ENCODE peak calls at places on chromosomes 3 and 15, in eight cellular contexts. Z is upper lobe of left lung, L is NT2/D1, P is trophoblast cell, K is uterus, U is hepatocyte, C is tibial artery, Y is A673. F is an unnamed sample. For H3K36me3 and H3K4me1, the result is how much of the 10 kb centered on the place peaks cover.

GRCh38 chr3:72185549-72186484 is 400.9 kb upstream of the PROK2 start:
- DNase-seq in C (no peak), L (no peak), Z (no peak), Y (no peak), U (peak), K (no peak), P (peak), F (no peak)

GRCh38 chr3:184472723-184473419 is 88.7 kb upstream of the EPHB3 start:
- DNase-seq in Z (peak), U (no peak), L (no peak), Y (no peak), C (peak), K (peak), P (no peak), F (no peak)

GRCh38 chr15:34147371-34148140 is 45.7 kb downstream of the PGBD4 start:
- DNase-seq in P (no peak), Z (no peak), K (no peak), Y (no peak), L (no peak), C (no peak), U (no peak), F (no peak)

GRCh38 chr3:124178531-124178930 is 186.6 kb upstream of the ROPN1 start:
- DNase-seq in P (no peak), U (no peak), C (no peak), L (no peak), Z (no peak), K (no peak), Y (no peak), F (no peak)

GRCh38 chr3:183254816-183255730 is 2.0 kb downstream of the B3GNT5 start:
- DNase-seq in K (no peak), Y (no peak), C (no peak), L (no peak), Z (no peak), P (peak), U (peak), F (peak)

GRCh38 chr3:24128195-24129005 is 183.3 kb downstream of the NR1D2 start:
- DNase-seq in Z (peak), Y (peak), U (no peak), L (no peak), K (peak), C (no peak), P (no peak), F (no peak)

GRCh38 chr3:72306800-72307341 is 521.9 kb upstream of the PROK2 start:
- DNase-seq in K (peak), C (no peak), Z (no peak), L (no peak), P (no peak), Y (peak), U (peak), F (peak)

GRCh38 chr15:95922431-95922830 is 408.1 kb upstream of the NR2F2 start:
- DNase-seq in P (no peak), L (no peak), U (no peak), K (no peak), Y (no peak), C (no peak), Z (no peak), F (no peak)

GRCh38 chr3:131655076-131655685 is 152.4 kb upstream of the MRPL3 start:
- DNase-seq in C (no peak), U (no peak), P (no peak), K (no peak), L (no peak), Z (no peak), Y (no peak), F (no peak)

GRCh38 chr3:49023775-49024174 is 1.9 kb downstream of the NDUFAF3 start:
- DNase-seq in P (no peak), C (no peak), Z (no peak), K (no peak), U (no peak), Y (no peak), L (no peak), F (no peak)

GRCh38 chr3:5013021-5013906 is 34.0 kb downstream of the BHLHE40 start:
- DNase-seq in C (no peak), K (no peak), Y (no peak), U (peak), P (no peak), L (no peak), Z (peak), F (no peak)

GRCh38 chr3:100269410-100270217 is 8.8 kb downstream of the TBC1D23 start:
- DNase-seq in L (no peak), Y (peak), U (no peak), P (peak), K (no peak), C (no peak), Z (no peak), F (peak)

GRCh38 chr15:60392986-60393811 is 4.6 kb downstream of the ANXA2 start:
- DNase-seq in C (peak), L (no peak), Z (peak), Y (peak), K (peak), P (peak), U (peak), F (no peak)

GRCh38 chr15:63043391-63044076 is 987 bp downstream of the TPM1 start:
- DNase-seq in C (no peak), Z (peak), K (peak), P (no peak), Y (no peak), U (peak), L (no peak), F (peak)

GRCh38 chr15:74201656-74202420 is 749 bp downstream of the STRA6 start:
- DNase-seq in Z (no peak), L (no peak), Y (no peak), C (no peak), U (no peak), K (no peak), P (peak), F (no peak)

GRCh38 chr15:62059818-62060115 is 480 bp downstream of the VPS13C start:
- DNase-seq in P (peak), Z (peak), U (peak), L (no peak), Y (peak), C (peak), K (peak), F (peak)

GRCh38 chr3:48532974-48533337 is 23.6 kb downstream of the PFKFB4 start:
- DNase-seq in U (no peak), P (no peak), Y (no peak), C (no peak), Z (no peak), L (no peak), K (no peak), F (no peak)

GRCh38 chr3:181623924-181624694 is 87.6 kb upstream of the SOX2 start:
- DNase-seq in L (no peak), Y (no peak), P (no peak), C (no peak), Z (no peak), K (no peak), U (peak), F (peak)

GRCh38 chr15:31102374-31103342 is 1.1 kb upstream of the TRPM1 start:
- DNase-seq in P (no peak), K (no peak), C (no peak), U (no peak), Z (no peak), L (no peak), Y (no peak), F (no peak)

GRCh38 chr3:45185052-45185451 is 38.9 kb upstream of the CDCP1 start:
- DNase-seq in K (no peak), Z (no peak), L (no peak), U (no peak), Y (no peak), C (no peak), P (no peak), F (no peak)

GRCh38 chr3:133934996-133935842 is 39.5 kb upstream of the RAB6B start:
- DNase-seq in K (no peak), U (no peak), Z (no peak), L (no peak), Y (no peak), P (no peak), C (no peak), F (no peak)

GRCh38 chr15:43067717-43068461 is 37.9 kb downstream of the UBR1 start:
- DNase-seq in P (peak), Y (no peak), C (no peak), L (peak), Z (no peak), K (no peak), U (peak), F (no peak)

GRCh38 chr3:152365126-152365525 is 96.4 kb downstream of the MBNL1 start:
- DNase-seq in Y (no peak), P (no peak), U (no peak), K (no peak), Z (no peak), L (no peak), C (no peak), F (no peak)

GRCh38 chr3:123286308-123287023 is 84.7 kb downstream of the SEC22A start:
- DNase-seq in Z (no peak), Y (peak), K (no peak), U (peak), L (peak), P (peak), C (no peak), F (peak)

GRCh38 chr3:52077376-52077775 is 21.0 kb upstream of the DUSP7 start:
- DNase-seq in Z (no peak), P (no peak), K (no peak), L (no peak), Y (no peak), U (peak), C (no peak), F (no peak)

GRCh38 chr3:10374311-10374710 is 53.4 kb upstream of the SEC13 start:
- DNase-seq in P (no peak), K (no peak), Y (no peak), L (no peak), Z (no peak), C (no peak), U (no peak), F (no peak)

GRCh38 chr15:101058735-101059134 is 139.6 kb downstream of the LRRK1 start:
- DNase-seq in Z (no peak), C (no peak), K (no peak), L (no peak), P (peak), Y (no peak), U (peak), F (no peak)

GRCh38 chr3:111691293-111691909 is 96.3 kb upstream of the ZBED2 start:
- DNase-seq in C (no peak), L (no peak), P (peak), K (no peak), U (peak), Y (peak), Z (no peak), F (no peak)

GRCh38 chr3:177446160-177446559 is 248.9 kb upstream of the TBL1XR1 start:
- DNase-seq in C (no peak), Z (no peak), K (no peak), L (no peak), P (no peak), U (no peak), Y (no peak), F (no peak)

GRCh38 chr3:16305121-16305541 is 40.1 kb downstream of the OXNAD1 start:
- DNase-seq in K (no peak), L (no peak), C (no peak), P (no peak), Y (no peak), U (no peak), Z (no peak), F (no peak)

GRCh38 chr15:89656116-89656815 is 999 bp upstream of the KIF7 start:
- DNase-seq in C (peak), U (no peak), P (no peak), Y (no peak), Z (no peak), L (no peak), K (no peak), F (no peak)

GRCh38 chr3:103167850-103168249 is 733.0 kb downstream of the ZPLD1 start:
- DNase-seq in U (no peak), Y (no peak), Z (no peak), C (no peak), L (no peak), P (no peak), K (no peak), F (no peak)

GRCh38 chr3:72892081-72892763 is 4.4 kb downstream of the GXYLT2 start:
- DNase-seq in K (peak), U (peak), Y (peak), C (no peak), L (no peak), P (no peak), Z (no peak), F (no peak)

GRCh38 chr3:13021934-13022265 is 51.3 kb downstream of the IQSEC1 start:
- DNase-seq in C (no peak), L (no peak), Z (no peak), P (no peak), Y (no peak), K (no peak), U (no peak), F (no peak)
- H3K4me3 ChIP-seq in C (peak), L (peak), Z (peak), P (no peak), Y (no peak), K (no peak), U (no peak), F (no peak)

GRCh38 chr3:81974754-81975153 is 213.3 kb upstream of the GBE1 start:
- DNase-seq in Z (no peak), L (peak), C (no peak), Y (no peak), U (no peak), K (no peak), P (no peak), F (peak)
- H3K36me3 ChIP-seq in Z (under half), L (under half), C (under half), Y (under half), U (under half), K (under half), P (under half), F (under half)

GRCh38 chr15:67831363-67831762 is 6.1 kb downstream of the SKOR1 start:
- DNase-seq in Z (no peak), P (no peak), C (no peak), K (no peak), Y (no peak), U (no peak), L (no peak), F (no peak)
- H3K4me1 ChIP-seq in Z (half or more), P (under half), C (half or more), K (under half), Y (under half), U (half or more), L (under half), F (under half)

GRCh38 chr3:155462672-155463071 is 169.2 kb upstream of the STRIT1 start:
- DNase-seq in L (no peak), K (no peak), P (no peak), C (no peak), U (no peak), Y (peak), Z (no peak), F (no peak)
- H3K4me3 ChIP-seq in L (no peak), K (no peak), P (no peak), C (no peak), U (no peak), Y (no peak), Z (no peak), F (no peak)

GRCh38 chr15:41918506-41919126 is 24.8 kb upstream of the SPTBN5 start:
- DNase-seq in Y (no peak), Z (no peak), C (no peak), P (no peak), U (no peak), K (no peak), L (no peak), F (no peak)

GRCh38 chr15:41913251-41913650 is 19.4 kb upstream of the SPTBN5 start:
- DNase-seq in U (no peak), Z (no peak), Y (no peak), K (no peak), L (no peak), C (no peak), P (no peak), F (no peak)

GRCh38 chr15:41914406-41914805 is 20.6 kb upstream of the SPTBN5 start:
- DNase-seq in Y (no peak), C (no peak), L (no peak), K (no peak), Z (no peak), U (no peak), P (no peak), F (no peak)

GRCh38 chr15:41917767-41918430 is 24.0 kb upstream of the SPTBN5 start:
- DNase-seq in C (no peak), Z (no peak), U (peak), K (no peak), L (no peak), P (peak), Y (no peak), F (no peak)

GRCh38 chr15:41915203-41915994 is 21.5 kb upstream of the SPTBN5 start:
- DNase-seq in C (no peak), U (no peak), P (no peak), Y (no peak), Z (no peak), K (no peak), L (no peak), F (no peak)
- H3K36me3 ChIP-seq in C (under half), U (under half), P (under half), Y (under half), Z (under half), K (under half), L (half or more), F (under half)

DNA sequence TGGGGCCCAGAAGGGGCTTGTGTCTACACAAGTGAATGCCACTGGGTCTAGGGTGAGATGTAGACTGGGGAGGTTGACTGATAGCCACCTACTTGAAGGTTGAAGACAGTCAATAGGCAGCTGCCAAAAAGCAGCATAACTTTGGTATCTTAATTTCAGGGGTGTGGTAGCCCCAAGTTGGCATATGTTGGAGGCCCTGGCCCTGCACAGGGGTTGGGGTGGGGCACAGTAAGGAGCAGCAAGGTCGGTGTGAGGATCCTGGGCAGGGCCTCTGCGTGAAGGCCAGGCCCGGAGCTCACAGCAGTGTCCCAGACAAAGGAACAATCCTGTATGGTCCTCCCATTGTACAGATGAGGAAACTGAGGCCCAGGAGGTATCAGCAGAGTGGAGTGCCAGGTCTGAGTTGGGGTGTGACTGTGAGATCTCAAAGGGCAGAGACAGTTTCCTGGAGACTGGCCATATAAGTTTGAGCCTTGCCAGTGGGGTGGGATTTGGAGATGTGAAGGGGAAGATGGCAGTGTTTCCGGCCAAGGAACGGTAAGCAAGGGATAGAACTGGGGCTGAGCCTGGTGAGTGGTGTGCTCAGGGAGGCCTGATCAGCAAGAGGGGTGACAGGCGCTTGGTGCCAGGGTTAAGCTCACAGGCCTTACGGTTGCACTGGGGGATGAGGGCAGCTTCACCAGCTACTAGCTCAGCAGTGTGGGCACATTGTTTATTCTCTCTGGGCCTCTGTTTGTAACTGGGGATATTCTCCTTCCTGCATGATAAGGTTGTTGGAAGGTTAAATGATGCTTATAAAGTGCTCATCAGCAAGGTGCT is 1.7 kb downstream of the KLHL40 start:
- DNase-seq in P (no peak), Y (no peak), L (no peak), K (no peak), C (no peak), Z (no peak), U (no peak), F (no peak)
- H3K4me1 ChIP-seq in P (under half), Y (under half), L (under half), K (under half), C (under half), Z (under half), U (under half), F (under half)

GRCh38 chr3:149340310-149340933 is 7.0 kb upstream of the TM4SF18 start:
- DNase-seq in Z (no peak), P (peak), L (no peak), U (no peak), Y (no peak), C (no peak), K (no peak), F (no peak)

GRCh38 chr3:149336925-149337324 is 3.5 kb upstream of the TM4SF18 start:
- DNase-seq in U (no peak), L (no peak), Y (no peak), C (no peak), P (no peak), Z (no peak), K (no peak), F (no peak)

GRCh38 chr3:149343951-149344350 is 10.5 kb upstream of the TM4SF18 start:
- DNase-seq in U (no peak), Y (peak), Z (no peak), K (no peak), C (no peak), P (peak), L (no peak), F (no peak)

GRCh38 chr3:149342413-149343340 is 9.2 kb upstream of the TM4SF18 start:
- DNase-seq in Z (no peak), C (no peak), L (no peak), P (peak), U (no peak), K (no peak), Y (peak), F (peak)

GRCh38 chr3:149339931-149340309 is 6.5 kb upstream of the TM4SF18 start:
- DNase-seq in L (peak), Y (peak), P (peak), C (peak), K (peak), U (peak), Z (peak), F (peak)
- H3K4me3 ChIP-seq in L (no peak), Y (no peak), P (no peak), C (no peak), K (no peak), U (no peak), Z (no peak), F (no peak)

GRCh38 chr15:48415036-48415886 is 84.0 kb downstream of the DUT start:
- DNase-seq in Z (no peak), U (no peak), L (no peak), P (no peak), Y (no peak), C (no peak), K (no peak), F (no peak)
- H3K36me3 ChIP-seq in Z (under half), U (under half), L (under half), P (under half), Y (under half), C (under half), K (under half), F (under half)